ENCODE peak calls at places on chromosomes 13 and 19, in four cellular contexts. I is GM12891, O is neuronal stem cell, U is T-helper 2 cell. A is an unnamed sample.

GRCh38 chr13:72521965-72522661 is 205.3 kb downstream of the MZT1 start:
- DNase-seq in I (no peak), O (no peak), U (no peak), A (no peak)

GRCh38 chr13:46523972-46524737 is 28.8 kb upstream of the LRCH1 start:
- DNase-seq in I (no peak), O (no peak), U (no peak), A (no peak)

GRCh38 chr13:75670496-75670895 is 34.4 kb downstream of the LMO7 start:
- DNase-seq in I (no peak), O (no peak), U (no peak), A (no peak)

GRCh38 chr19:12783849-12784393 is 7.4 kb upstream of the JUNB start:
- DNase-seq in I (no peak), O (no peak), U (no peak), A (no peak)

GRCh38 chr13:101218484-101218883 is 197.8 kb downstream of the NALCN start:
- DNase-seq in I (no peak), O (no peak), U (no peak), A (no peak)

GRCh38 chr13:101157261-101157660 is 259.0 kb downstream of the NALCN start:
- DNase-seq in I (no peak), O (no peak), U (no peak), A (no peak)

GRCh38 chr13:97235549-97236206 is 13.5 kb downstream of the MBNL2 start:
- DNase-seq in I (no peak), O (no peak), U (no peak), A (no peak)

GRCh38 chr13:80141114-80141849 is 199.6 kb downstream of the SPRY2 start:
- DNase-seq in I (no peak), O (no peak), U (no peak), A (peak; percentile 14)